ENCODE peak calls at places on chromosomes 13 and 19, in seven cellular contexts. S is CD8-positive, alpha-beta T cell; Q is lower lobe of right lung; H is upper lobe of left lung; V is GM23248; I is fibroblast of lung; O is heart right ventricle. E is an unnamed sample.

GRCh38 chr13:32639502-32640105 is 53.4 kb downstream of the PDS5B start:
- DNase-seq in V (peak; percentile 80), O (no peak), H (no peak), S (peak; percentile 58), Q (no peak), I (peak; percentile 84), E (no peak)

GRCh38 chr19:35044317-35045117 is 3.0 kb downstream of the HPN start:
- DNase-seq in I (peak; percentile 58), V (peak; percentile 46), H (no peak), Q (no peak), O (peak; percentile 67), S (peak; percentile 65), E (no peak)

GRCh38 chr13:51832471-51833152 is 12.4 kb downstream of the TMEM272 start:
- DNase-seq in O (no peak), S (peak; percentile 65), H (no peak), I (peak; percentile 28), Q (no peak), V (peak; percentile 58), E (no peak)

GRCh38 chr19:3047307-3048189 is 14.7 kb downstream of the TLE5 start:
- DNase-seq in S (peak; percentile 70), Q (peak; percentile 84), H (no peak), I (peak; percentile 89), V (peak; percentile 86), O (peak; percentile 74), E (peak; percentile 54)

GRCh38 chr13:33252103-33252502 is 33.5 kb downstream of the STARD13 start:
- DNase-seq in I (no peak), Q (no peak), V (no peak), O (peak; percentile 37), S (no peak), H (no peak), E (no peak)

GRCh38 chr19:33813391-33814101 is 16.9 kb downstream of the KCTD15 start:
- DNase-seq in O (no peak), V (no peak), Q (peak; percentile 30), S (no peak), H (no peak), I (no peak), E (no peak)

GRCh38 chr13:108496364-108497215 is 132.8 kb upstream of the MYO16 start:
- DNase-seq in V (no peak), H (peak; percentile 50), I (peak; percentile 16), S (no peak), O (no peak), Q (no peak), E (no peak)

GRCh38 chr13:106768991-106769390 is 201.1 kb upstream of the ARGLU1 start:
- DNase-seq in I (no peak), H (no peak), S (no peak), O (no peak), V (no peak), Q (no peak), E (no peak)

GRCh38 chr13:92640936-92641335 is 585.7 kb upstream of the GPC6 start:
- DNase-seq in H (no peak), Q (no peak), V (no peak), I (no peak), S (no peak), O (no peak), E (no peak)

GRCh38 chr19:33665776-33666175 is 44.0 kb downstream of the CHST8 start:
- DNase-seq in O (no peak), I (no peak), V (no peak), Q (no peak), H (no peak), S (no peak), E (no peak)

GRCh38 chr13:102697929-102698648 is 3.2 kb upstream of the METTL21C start:
- DNase-seq in V (no peak), O (no peak), H (no peak), S (no peak), I (no peak), Q (no peak), E (no peak)

GRCh38 chr13:110304256-110304655 is 2.7 kb downstream of the COL4A1 start:
- DNase-seq in Q (no peak), S (no peak), V (peak; percentile 54), I (peak; percentile 84), H (no peak), O (no peak), E (peak; percentile 82)

GRCh38 chr19:10802479-10802878 is 33.5 kb downstream of the TMED1 start:
- DNase-seq in H (no peak), Q (no peak), V (no peak), S (no peak), O (no peak), I (no peak), E (no peak)
- H3K36me3 ChIP-seq in H (peaks cover 71% of the 10 kb centered on the region), Q (peaks cover 100% of the 10 kb centered on the region), V (peaks cover 10% of the 10 kb centered on the region), S (peaks cover 32% of the 10 kb centered on the region), O (peaks cover 100% of the 10 kb centered on the region), I (peaks cover 42% of the 10 kb centered on the region), E (peaks cover 8% of the 10 kb centered on the region)

GRCh38 chr19:49058592-49058991 is 1.0 kb upstream of the CGB7 start:
- DNase-seq in Q (no peak), H (no peak), S (no peak), V (peak; percentile 64), I (no peak), O (no peak), E (no peak)

GRCh38 chr19:49061000-49061399 is 3.5 kb upstream of the CGB7 start:
- DNase-seq in O (no peak), H (no peak), V (no peak), Q (no peak), I (no peak), S (no peak), E (no peak)

GRCh38 chr19:49056101-49056901 is 1.2 kb downstream of the CGB7 start:
- DNase-seq in O (peak; percentile 66), S (peak; percentile 49), I (peak; percentile 20), Q (peak; percentile 70), H (peak; percentile 93), V (peak; percentile 76), E (peak; percentile 77)

GRCh38 chr19:49059056-49059455 is 1.5 kb upstream of the CGB7 start:
- DNase-seq in Q (no peak), V (no peak), I (no peak), S (no peak), H (no peak), O (no peak), E (no peak)

DNA sequence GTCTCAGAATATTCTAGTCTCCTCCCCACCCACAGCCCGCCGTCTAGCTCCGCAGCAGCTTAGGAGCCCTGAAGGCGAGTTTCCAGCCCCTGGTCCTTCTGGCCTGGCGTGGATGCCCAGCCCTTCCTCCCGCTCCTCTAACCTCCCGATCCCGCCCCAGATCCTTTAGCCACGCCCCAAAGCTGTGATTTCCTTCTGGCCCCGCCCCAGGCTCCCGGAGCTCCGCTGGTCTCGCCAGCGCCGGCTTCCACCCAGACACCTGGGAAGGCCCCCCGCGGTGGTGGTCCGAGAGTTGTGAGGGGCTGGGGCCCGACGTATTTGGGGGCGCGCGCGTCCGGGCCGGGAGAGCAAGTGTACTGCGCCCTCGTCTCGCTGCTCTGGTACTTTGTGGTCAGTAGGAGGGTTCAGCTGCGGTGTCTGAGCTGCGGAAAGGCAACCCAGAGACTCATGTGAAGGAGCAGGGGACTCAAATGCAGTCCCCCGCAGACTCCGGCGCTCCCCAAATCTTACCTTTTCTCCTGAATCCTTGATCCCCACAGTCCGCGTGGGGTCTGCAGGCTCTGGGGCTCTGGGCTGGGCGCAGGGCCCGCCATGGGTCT is at the start of gene CGB7:
- DNase-seq in V (peak; percentile 85), O (peak; percentile 80), Q (peak; percentile 84), S (peak; percentile 42), I (peak; percentile 33), H (peak; percentile 86), E (peak; percentile 81)
- H3K27ac ChIP-seq in V (peak within 1 kb of the TSS; percentile 28), O (no peak within 1 kb of the TSS), Q (no peak within 1 kb of the TSS), S (no peak within 1 kb of the TSS), I (no peak within 1 kb of the TSS), H (no peak within 1 kb of the TSS), E (no peak within 1 kb of the TSS)

DNA sequence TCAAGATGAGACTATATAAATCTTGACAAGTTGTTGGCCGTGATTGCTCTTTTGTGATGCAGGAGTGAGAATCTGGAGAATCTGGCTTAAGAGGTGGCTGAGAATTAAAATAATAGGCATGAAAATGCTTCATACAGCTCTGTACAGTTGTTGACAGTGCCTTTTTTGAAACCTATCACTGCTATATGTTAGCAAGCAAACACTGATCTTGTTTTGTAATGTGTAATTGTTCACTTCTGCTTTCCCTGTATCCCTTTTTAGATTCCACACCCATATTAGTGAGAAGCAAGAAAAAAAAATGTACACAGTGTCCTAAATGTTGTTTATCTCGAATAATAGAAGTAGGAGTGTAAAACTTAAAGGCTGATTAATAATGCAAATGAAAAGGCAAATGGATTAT is 31.0 kb downstream of the ITM2B start:
- DNase-seq in V (no peak), S (no peak), I (no peak), Q (no peak), O (no peak), H (no peak), E (no peak)
- H3K36me3 ChIP-seq in V (peaks cover 43% of the 10 kb centered on the region), S (peaks cover 22% of the 10 kb centered on the region), I (peaks cover 1% of the 10 kb centered on the region), Q (peaks cover 79% of the 10 kb centered on the region), O (peaks cover 95% of the 10 kb centered on the region), H (peaks cover 29% of the 10 kb centered on the region), E (peaks cover 14% of the 10 kb centered on the region)

GRCh38 chr19:1275260-1275975 is at the start of gene FAM174C:
- DNase-seq in V (peak; percentile 99), O (peak; percentile 95), S (peak; percentile 96), H (peak; percentile 99), Q (peak; percentile 97), I (peak; percentile 97), E (peak; percentile 84)

GRCh38 chr19:1278074-1278473 is 2.7 kb downstream of the FAM174C start:
- DNase-seq in H (peak; percentile 70), Q (no peak), I (no peak), S (no peak), V (no peak), O (no peak), E (no peak)

GRCh38 chr19:1277061-1277460 is 1.7 kb downstream of the FAM174C start:
- DNase-seq in Q (no peak), H (peak; percentile 53), I (no peak), S (no peak), V (no peak), O (peak; percentile 18), E (no peak)

GRCh38 chr19:1275976-1276619 is 768 bp downstream of the FAM174C start:
- DNase-seq in O (no peak), Q (no peak), S (no peak), H (no peak), V (no peak), I (no peak), E (no peak)

GRCh38 chr19:1276620-1277007 is 1.3 kb downstream of the FAM174C start:
- DNase-seq in Q (no peak), S (no peak), V (no peak), I (no peak), H (peak; percentile 59), O (no peak), E (no peak)
- H3K27ac ChIP-seq in Q (peak overlapping the region; percentile 98), S (peak overlapping the region; percentile 84), V (peak overlapping the region; percentile 88), I (peak overlapping the region; percentile 92), H (peak overlapping the region; percentile 99), O (peak overlapping the region; percentile 94), E (peak overlapping the region; percentile 46)

GRCh38 chr13:96992633-96993032 is 1.6 kb downstream of the OXGR1 start:
- DNase-seq in O (no peak), S (no peak), H (no peak), I (no peak), Q (no peak), V (no peak), E (no peak)
- H3K36me3 ChIP-seq in O (no peaks in the 10 kb centered on the region), S (no peaks in the 10 kb centered on the region), H (no peaks in the 10 kb centered on the region), I (no peaks in the 10 kb centered on the region), Q (no peaks in the 10 kb centered on the region), V (no peaks in the 10 kb centered on the region), E (no peaks in the 10 kb centered on the region)